ENCODE peak calls at places on chromosome 9, in six cellular contexts. K is fibroblast of mammary gland, V is WTC11, B is GM13976, U is kidney, H is cardiac muscle cell. E is an unnamed sample.

GRCh38 chr9:113011911-113012381 is at the start of gene ZNF883:
- DNase-seq in K (peak; percentile 72), V (peak; percentile 77), B (peak; percentile 9), U (peak; percentile 79), H (peak; percentile 76), E (peak; percentile 62)

GRCh38 chr9:27572566-27572917 is 739 bp downstream of the C9orf72 start:
- DNase-seq in K (peak; percentile 68), V (no peak), B (no peak), U (no peak), H (peak; percentile 16), E (peak; percentile 23)

GRCh38 chr9:70079364-70080103 is 35.9 kb downstream of the MAMDC2 start:
- DNase-seq in K (peak; percentile 78), V (no peak), B (no peak), U (no peak), H (no peak), E (no peak)

GRCh38 chr9:83220737-83221136 is 157.8 kb upstream of the RASEF start:
- DNase-seq in K (peak; percentile 67), V (no peak), B (no peak), U (no peak), H (peak; percentile 23), E (peak; percentile 89)

GRCh38 chr9:114075602-114076001 is 2.5 kb downstream of the AMBP start:
- DNase-seq in K (no peak), V (no peak), B (no peak), U (no peak), H (no peak), E (no peak)

GRCh38 chr9:101586651-101587050 is 8.1 kb downstream of the PPP3R2 start:
- DNase-seq in K (no peak), V (no peak), B (no peak), U (no peak), H (no peak), E (no peak)

GRCh38 chr9:6096821-6097220 is 81.4 kb upstream of the RANBP6 start:
- DNase-seq in K (peak; percentile 95), V (no peak), B (no peak), U (no peak), H (no peak), E (peak; percentile 80)

GRCh38 chr9:38087934-38088925 is 19.2 kb upstream of the SHB start:
- DNase-seq in K (peak; percentile 46), V (peak; percentile 90), B (peak; percentile 74), U (peak; percentile 86), H (peak; percentile 77), E (no peak)

GRCh38 chr9:35056571-35057270 is 15.7 kb downstream of the VCP start:
- DNase-seq in K (no peak), V (no peak), B (no peak), U (no peak), H (no peak), E (no peak)

GRCh38 chr9:70962761-70963445 is 158.5 kb downstream of the TRPM3 start:
- DNase-seq in K (peak; percentile 19), V (no peak), B (no peak), U (no peak), H (no peak), E (no peak)

GRCh38 chr9:130328349-130328801 is 62.8 kb downstream of the HMCN2 start:
- DNase-seq in K (peak; percentile 90), V (no peak), B (no peak), U (peak; percentile 94), H (no peak), E (peak; percentile 30)

GRCh38 chr9:114588150-114588663 is 638 bp downstream of the ATP6V1G1 start:
- DNase-seq in K (peak; percentile 57), V (no peak), B (no peak), U (no peak), H (no peak), E (peak; percentile 48)

GRCh38 chr9:18472915-18473314 is 1.0 kb upstream of the ADAMTSL1 start:
- DNase-seq in K (peak; percentile 58), V (no peak), B (no peak), U (no peak), H (peak; percentile 40), E (no peak)

GRCh38 chr9:7320139-7320538 is 479.4 kb downstream of the DMAC1 start:
- DNase-seq in K (peak; percentile 100), V (no peak), B (no peak), U (no peak), H (no peak), E (peak; percentile 91)

GRCh38 chr9:122184551-122184950 is 24.8 kb downstream of the MORN5 start:
- DNase-seq in K (no peak), V (no peak), B (no peak), U (no peak), H (no peak), E (no peak)

GRCh38 chr9:98926016-98926415 is 17.7 kb upstream of the COL15A1 start:
- DNase-seq in K (no peak), V (no peak), B (no peak), U (no peak), H (no peak), E (peak; percentile 39)

GRCh38 chr9:98922721-98923435 is 20.8 kb upstream of the COL15A1 start:
- DNase-seq in K (no peak), V (no peak), B (no peak), U (no peak), H (no peak), E (peak; percentile 40)

GRCh38 chr9:98924971-98925820 is 18.5 kb upstream of the COL15A1 start:
- DNase-seq in K (no peak), V (no peak), B (no peak), U (no peak), H (no peak), E (no peak)

GRCh38 chr9:98921740-98922139 is 22.0 kb upstream of the COL15A1 start:
- DNase-seq in K (no peak), V (no peak), B (no peak), U (no peak), H (no peak), E (no peak)

DNA sequence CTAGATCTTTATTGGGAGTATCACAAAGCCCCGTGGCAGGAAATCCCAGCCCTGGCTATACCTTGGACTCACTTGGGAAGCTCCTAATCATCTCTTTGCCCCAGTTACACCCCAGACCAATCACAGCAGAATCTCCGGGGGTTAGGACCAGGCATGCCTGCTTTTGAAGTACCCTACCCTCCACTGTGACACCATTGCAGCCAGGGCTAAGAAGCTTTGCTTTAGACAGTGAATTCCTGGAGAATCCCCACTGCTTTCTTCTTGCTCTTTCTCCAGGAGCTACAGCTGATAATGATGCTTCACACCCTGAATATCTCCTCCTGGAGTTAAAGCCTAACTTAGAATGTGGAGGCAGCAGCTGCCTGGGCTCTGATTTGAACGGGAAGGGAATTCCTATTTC is 20.0 kb upstream of the COL15A1 start:
- DNase-seq in K (no peak), V (no peak), B (no peak), U (no peak), H (no peak), E (no peak)
- TF ChIP-seq CTCF in K (no peak), V (no peak), B (no peak), U (no peak), H (no peak), E (no peak)

GRCh38 chr9:10274156-10274555 is 338.6 kb downstream of the PTPRD start:
- DNase-seq in K (no peak), V (no peak), B (no peak), U (no peak), H (peak; percentile 81), E (peak; percentile 8)

GRCh38 chr9:10272830-10273229 is 340.0 kb downstream of the PTPRD start:
- DNase-seq in K (no peak), V (no peak), B (no peak), U (no peak), H (no peak), E (no peak)

GRCh38 chr9:10265102-10265708 is 347.6 kb downstream of the PTPRD start:
- DNase-seq in K (peak; percentile 93), V (no peak), B (no peak), U (no peak), H (no peak), E (peak; percentile 84)

GRCh38 chr9:10268500-10269485 is 344.0 kb downstream of the PTPRD start:
- DNase-seq in K (peak; percentile 49), V (peak; percentile 64), B (peak; percentile 15), U (no peak), H (peak; percentile 78), E (peak; percentile 5)
- TF ChIP-seq CTCF in K (peak; percentile 46), V (peak; percentile 33), B (no peak), U (peak; percentile 28), H (peak; percentile 40), E (peak; percentile 67)

GRCh38 chr9:19642256-19642655 is 146.6 kb downstream of the SLC24A2 start:
- DNase-seq in K (peak; percentile 2), V (no peak), B (no peak), U (no peak), H (no peak), E (no peak)
- TF ChIP-seq CTCF in K (no peak), V (no peak), B (no peak), U (no peak), H (no peak), E (no peak)

DNA sequence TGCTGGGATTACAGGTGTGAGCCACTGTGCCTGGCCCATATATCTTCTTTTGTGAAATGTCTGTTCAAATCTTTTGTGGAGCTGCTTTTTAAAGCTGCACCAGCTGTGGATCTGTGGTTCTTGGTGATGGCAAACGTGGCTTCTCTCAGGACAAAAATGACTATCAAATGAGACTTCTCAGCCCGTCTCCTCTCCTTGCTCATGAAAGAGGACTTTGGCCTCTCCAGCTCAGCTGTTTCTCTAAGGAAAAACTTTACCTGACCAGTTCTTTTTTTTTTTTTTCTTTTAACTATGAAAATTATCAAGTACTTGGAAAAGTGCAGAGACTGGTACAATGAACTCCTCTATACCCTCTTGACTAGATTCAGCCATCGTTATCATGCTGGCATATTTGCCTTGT is 44.7 kb downstream of the RALGPS1 start:
- DNase-seq in K (no peak), V (no peak), B (no peak), U (no peak), H (no peak), E (no peak)
- TF ChIP-seq CTCF in K (no peak), V (no peak), B (no peak), U (no peak), H (no peak), E (no peak)

DNA sequence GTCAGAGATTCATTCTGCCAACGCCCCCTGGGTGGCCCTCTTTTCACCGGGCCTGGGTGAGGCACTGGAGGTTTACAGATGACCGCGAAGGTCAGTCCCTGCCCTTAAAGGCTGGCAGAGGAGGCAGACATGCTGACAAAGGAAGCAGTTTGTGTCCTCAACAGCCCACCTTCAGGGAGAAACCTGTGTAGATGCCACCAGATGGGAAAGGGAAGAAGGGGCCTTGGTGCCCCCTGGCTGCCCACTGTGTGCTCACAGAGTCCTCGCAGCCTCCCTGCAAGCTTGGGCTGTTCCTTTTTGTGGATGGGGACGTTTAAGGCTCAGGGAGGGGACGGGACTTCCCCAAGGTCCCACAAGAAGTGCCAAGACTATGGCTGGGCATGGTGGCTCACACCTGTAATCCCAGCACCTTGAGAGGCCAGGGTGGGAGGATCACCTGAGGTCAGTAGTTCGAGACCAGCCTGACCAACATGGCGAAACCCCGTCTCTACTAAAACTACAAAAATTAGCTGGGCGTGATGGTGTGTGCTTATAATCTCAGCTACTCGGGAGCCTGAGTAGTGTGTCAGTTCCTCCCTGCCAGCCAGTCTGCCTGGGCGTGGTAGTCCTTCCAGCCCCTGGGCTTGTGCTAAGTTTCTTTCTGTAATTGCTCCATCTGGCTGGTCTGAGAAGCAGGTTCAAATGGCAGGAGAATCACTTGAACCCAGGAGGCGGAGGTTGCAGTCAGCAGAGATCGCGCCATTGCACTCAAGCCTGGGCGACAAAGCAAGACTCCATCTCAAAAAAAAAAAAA is 36.2 kb downstream of the NEK6 start:
- DNase-seq in K (no peak), V (no peak), B (no peak), U (no peak), H (no peak), E (no peak)
- TF ChIP-seq CTCF in K (no peak), V (no peak), B (no peak), U (no peak), H (no peak), E (no peak)

E was measured in astrocyte.